ENCODE peak calls at places on chromosomes 5 and 9, in eight cellular contexts. One of them, this sample, is unnamed. For H3K4me1, the result is how much of the 10 kb centered on the place peaks cover.

GRCh38 chr9:126480810-126481209 is 132.9 kb upstream of the LMX1B start:
- DNase-seq in PC-3: no peak
- DNase-seq in upper lobe of right lung: no peak
- DNase-seq in mesendoderm: no peak
- DNase-seq in colonic mucosa: no peak
- DNase-seq in suprapubic skin: no peak
- DNase-seq in GM23248: no peak
- DNase-seq in IMR-90: no peak
- DNase-seq in this sample: no peak

GRCh38 chr5:39224196-39224754 is 4.9 kb upstream of the FYB1 start:
- DNase-seq in PC-3: peak
- DNase-seq in upper lobe of right lung: no peak
- DNase-seq in mesendoderm: peak
- DNase-seq in colonic mucosa: peak
- DNase-seq in suprapubic skin: no peak
- DNase-seq in GM23248: peak
- DNase-seq in IMR-90: peak
- DNase-seq in this sample: peak

GRCh38 chr5:141753971-141754713 is 72.1 kb upstream of the ARAP3 start:
- DNase-seq in PC-3: peak
- DNase-seq in upper lobe of right lung: no peak
- DNase-seq in mesendoderm: peak
- DNase-seq in colonic mucosa: peak
- DNase-seq in suprapubic skin: no peak
- DNase-seq in GM23248: peak
- DNase-seq in IMR-90: peak
- DNase-seq in this sample: no peak

GRCh38 chr5:135833961-135834638 is 363 bp upstream of the SLC25A48 start:
- DNase-seq in PC-3: peak
- DNase-seq in upper lobe of right lung: no peak
- DNase-seq in mesendoderm: no peak
- DNase-seq in colonic mucosa: no peak
- DNase-seq in suprapubic skin: no peak
- DNase-seq in GM23248: no peak
- DNase-seq in IMR-90: no peak
- DNase-seq in this sample: no peak

GRCh38 chr9:2087500-2088313 is 72.6 kb downstream of the SMARCA2 start:
- DNase-seq in PC-3: peak
- DNase-seq in upper lobe of right lung: no peak
- DNase-seq in mesendoderm: peak
- DNase-seq in colonic mucosa: no peak
- DNase-seq in suprapubic skin: no peak
- DNase-seq in GM23248: peak
- DNase-seq in IMR-90: peak
- DNase-seq in this sample: no peak

GRCh38 chr5:111676496-111676895 is 80.5 kb downstream of the NREP start:
- DNase-seq in PC-3: no peak
- DNase-seq in upper lobe of right lung: no peak
- DNase-seq in mesendoderm: no peak
- DNase-seq in colonic mucosa: no peak
- DNase-seq in suprapubic skin: no peak
- DNase-seq in GM23248: peak
- DNase-seq in IMR-90: peak
- DNase-seq in this sample: no peak

GRCh38 chr5:52961238-52961637 is 27.9 kb upstream of the ITGA2 start:
- DNase-seq in PC-3: no peak
- DNase-seq in upper lobe of right lung: no peak
- DNase-seq in mesendoderm: no peak
- DNase-seq in colonic mucosa: no peak
- DNase-seq in suprapubic skin: no peak
- DNase-seq in GM23248: peak
- DNase-seq in IMR-90: no peak
- DNase-seq in this sample: no peak

GRCh38 chr9:4798281-4798680 is 5.5 kb downstream of the RCL1 start:
- DNase-seq in PC-3: no peak
- DNase-seq in upper lobe of right lung: no peak
- DNase-seq in mesendoderm: peak
- DNase-seq in colonic mucosa: no peak
- DNase-seq in suprapubic skin: no peak
- DNase-seq in GM23248: no peak
- DNase-seq in IMR-90: no peak
- DNase-seq in this sample: no peak

GRCh38 chr5:113330533-113331200 is 104.1 kb downstream of the TSSK1B start:
- DNase-seq in PC-3: peak
- DNase-seq in upper lobe of right lung: no peak
- DNase-seq in mesendoderm: peak
- DNase-seq in colonic mucosa: no peak
- DNase-seq in suprapubic skin: peak
- DNase-seq in GM23248: peak
- DNase-seq in IMR-90: peak
- DNase-seq in this sample: no peak

GRCh38 chr9:19127881-19128719 is 808 bp upstream of the PLIN2 start:
- DNase-seq in PC-3: no peak
- DNase-seq in upper lobe of right lung: peak
- DNase-seq in mesendoderm: peak
- DNase-seq in colonic mucosa: peak
- DNase-seq in suprapubic skin: peak
- DNase-seq in GM23248: peak
- DNase-seq in IMR-90: no peak
- DNase-seq in this sample: peak

GRCh38 chr9:134454386-134454978 is 128.2 kb downstream of the RXRA start:
- DNase-seq in PC-3: no peak
- DNase-seq in upper lobe of right lung: no peak
- DNase-seq in mesendoderm: no peak
- DNase-seq in colonic mucosa: no peak
- DNase-seq in suprapubic skin: no peak
- DNase-seq in GM23248: no peak
- DNase-seq in IMR-90: no peak
- DNase-seq in this sample: no peak

GRCh38 chr5:23314827-23315226 is 192.6 kb upstream of the PRDM9 start:
- DNase-seq in PC-3: peak
- DNase-seq in upper lobe of right lung: no peak
- DNase-seq in mesendoderm: peak
- DNase-seq in colonic mucosa: no peak
- DNase-seq in suprapubic skin: no peak
- DNase-seq in GM23248: peak
- DNase-seq in IMR-90: peak
- DNase-seq in this sample: no peak

GRCh38 chr9:17422994-17423680 is 155.7 kb upstream of the SH3GL2 start:
- DNase-seq in PC-3: peak
- DNase-seq in upper lobe of right lung: no peak
- DNase-seq in mesendoderm: no peak
- DNase-seq in colonic mucosa: peak
- DNase-seq in suprapubic skin: no peak
- DNase-seq in GM23248: peak
- DNase-seq in IMR-90: peak
- DNase-seq in this sample: peak

GRCh38 chr5:175548899-175549311 is 70.5 kb downstream of the SFXN1 start:
- DNase-seq in PC-3: no peak
- DNase-seq in upper lobe of right lung: no peak
- DNase-seq in mesendoderm: peak
- DNase-seq in colonic mucosa: no peak
- DNase-seq in suprapubic skin: no peak
- DNase-seq in GM23248: no peak
- DNase-seq in IMR-90: no peak
- DNase-seq in this sample: no peak

GRCh38 chr5:168314735-168315411 is 23.4 kb downstream of the WWC1 start:
- DNase-seq in PC-3: peak
- DNase-seq in upper lobe of right lung: peak
- DNase-seq in mesendoderm: peak
- DNase-seq in colonic mucosa: peak
- DNase-seq in suprapubic skin: no peak
- DNase-seq in GM23248: peak
- DNase-seq in IMR-90: peak
- DNase-seq in this sample: peak

GRCh38 chr5:147483197-147483790 is 26.6 kb downstream of the DPYSL3 start:
- DNase-seq in PC-3: peak
- DNase-seq in upper lobe of right lung: no peak
- DNase-seq in mesendoderm: no peak
- DNase-seq in colonic mucosa: no peak
- DNase-seq in suprapubic skin: no peak
- DNase-seq in GM23248: peak
- DNase-seq in IMR-90: peak
- DNase-seq in this sample: no peak

GRCh38 chr5:1708592-1709141 is 91.0 kb downstream of the MRPL36 start:
- DNase-seq in PC-3: no peak
- DNase-seq in upper lobe of right lung: no peak
- DNase-seq in mesendoderm: no peak
- DNase-seq in colonic mucosa: no peak
- DNase-seq in suprapubic skin: no peak
- DNase-seq in GM23248: no peak
- DNase-seq in IMR-90: no peak
- DNase-seq in this sample: no peak

GRCh38 chr5:78530342-78531096 is 118.1 kb downstream of the LHFPL2 start:
- DNase-seq in PC-3: peak
- DNase-seq in upper lobe of right lung: no peak
- DNase-seq in mesendoderm: no peak
- DNase-seq in colonic mucosa: no peak
- DNase-seq in suprapubic skin: no peak
- DNase-seq in GM23248: peak
- DNase-seq in IMR-90: peak
- DNase-seq in this sample: no peak

GRCh38 chr5:136087961-136088871 is 44.4 kb upstream of the SMAD5 start:
- DNase-seq in PC-3: no peak
- DNase-seq in upper lobe of right lung: peak
- DNase-seq in mesendoderm: no peak
- DNase-seq in colonic mucosa: peak
- DNase-seq in suprapubic skin: peak
- DNase-seq in GM23248: peak
- DNase-seq in IMR-90: peak
- DNase-seq in this sample: peak

DNA sequence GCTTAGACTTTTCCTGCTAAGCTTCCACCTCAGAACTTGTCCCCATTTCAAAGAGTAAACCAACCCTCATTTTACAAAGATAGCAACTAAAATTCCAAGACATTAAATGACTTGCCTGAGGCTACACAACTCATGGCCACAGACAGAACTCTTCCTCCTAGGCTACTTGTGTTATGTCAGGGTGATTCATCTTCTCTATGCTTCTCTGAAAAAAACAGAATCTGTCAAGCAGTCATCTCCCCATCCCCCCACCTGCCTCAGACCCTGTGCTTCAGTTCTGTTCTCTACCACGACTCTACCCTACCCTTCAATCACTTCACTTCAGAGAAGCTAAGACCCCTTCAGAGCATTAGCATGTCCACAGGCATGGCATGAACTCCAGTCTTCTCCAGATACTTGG is 277.8 kb upstream of the PTGER4 start:
- DNase-seq in PC-3: peak
- DNase-seq in upper lobe of right lung: no peak
- DNase-seq in mesendoderm: peak
- DNase-seq in colonic mucosa: no peak
- DNase-seq in suprapubic skin: no peak
- DNase-seq in GM23248: peak
- DNase-seq in IMR-90: peak
- DNase-seq in this sample: no peak
- H3K4me3 ChIP-seq in PC-3: no peak
- H3K4me3 ChIP-seq in upper lobe of right lung: no peak
- H3K4me3 ChIP-seq in mesendoderm: no peak
- H3K4me3 ChIP-seq in colonic mucosa: no peak
- H3K4me3 ChIP-seq in suprapubic skin: no peak
- H3K4me3 ChIP-seq in GM23248: no peak
- H3K4me3 ChIP-seq in IMR-90: no peak
- H3K4me3 ChIP-seq in this sample: no peak

DNA sequence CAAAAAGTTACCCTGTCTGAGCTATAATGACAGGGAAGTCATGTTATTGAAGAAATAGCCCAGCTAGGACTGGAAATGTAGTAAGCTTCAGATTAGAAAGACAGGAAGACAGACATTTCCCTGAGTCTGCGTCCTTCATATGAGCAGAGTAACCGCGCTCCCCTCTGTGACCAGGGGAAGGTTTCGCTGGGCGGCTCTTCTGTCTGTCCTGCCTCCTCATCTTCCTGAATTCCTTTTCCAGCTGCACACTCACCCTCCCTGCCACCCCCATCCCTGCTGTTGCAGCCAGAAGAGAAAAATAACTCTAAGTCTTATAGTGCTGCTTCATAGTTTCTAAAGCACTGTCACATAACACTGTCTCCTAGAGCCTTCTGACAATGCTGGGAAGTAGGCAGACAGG is 8.6 kb downstream of the SPARC start:
- DNase-seq in PC-3: no peak
- DNase-seq in upper lobe of right lung: no peak
- DNase-seq in mesendoderm: no peak
- DNase-seq in colonic mucosa: no peak
- DNase-seq in suprapubic skin: no peak
- DNase-seq in GM23248: peak
- DNase-seq in IMR-90: peak
- DNase-seq in this sample: no peak
- H3K4me1 ChIP-seq in PC-3: under half
- H3K4me1 ChIP-seq in upper lobe of right lung: half or more
- H3K4me1 ChIP-seq in mesendoderm: half or more
- H3K4me1 ChIP-seq in colonic mucosa: under half
- H3K4me1 ChIP-seq in suprapubic skin: half or more
- H3K4me1 ChIP-seq in GM23248: half or more
- H3K4me1 ChIP-seq in IMR-90: half or more
- H3K4me1 ChIP-seq in this sample: under half

GRCh38 chr5:72957337-72957736 is 1.5 kb downstream of the FCHO2 start:
- DNase-seq in PC-3: no peak
- DNase-seq in upper lobe of right lung: no peak
- DNase-seq in mesendoderm: no peak
- DNase-seq in colonic mucosa: no peak
- DNase-seq in suprapubic skin: no peak
- DNase-seq in GM23248: peak
- DNase-seq in IMR-90: no peak
- DNase-seq in this sample: no peak
- H3K4me3 ChIP-seq in PC-3: peak
- H3K4me3 ChIP-seq in upper lobe of right lung: peak
- H3K4me3 ChIP-seq in mesendoderm: no peak
- H3K4me3 ChIP-seq in colonic mucosa: peak
- H3K4me3 ChIP-seq in suprapubic skin: peak
- H3K4me3 ChIP-seq in GM23248: peak
- H3K4me3 ChIP-seq in IMR-90: peak
- H3K4me3 ChIP-seq in this sample: no peak

DNA sequence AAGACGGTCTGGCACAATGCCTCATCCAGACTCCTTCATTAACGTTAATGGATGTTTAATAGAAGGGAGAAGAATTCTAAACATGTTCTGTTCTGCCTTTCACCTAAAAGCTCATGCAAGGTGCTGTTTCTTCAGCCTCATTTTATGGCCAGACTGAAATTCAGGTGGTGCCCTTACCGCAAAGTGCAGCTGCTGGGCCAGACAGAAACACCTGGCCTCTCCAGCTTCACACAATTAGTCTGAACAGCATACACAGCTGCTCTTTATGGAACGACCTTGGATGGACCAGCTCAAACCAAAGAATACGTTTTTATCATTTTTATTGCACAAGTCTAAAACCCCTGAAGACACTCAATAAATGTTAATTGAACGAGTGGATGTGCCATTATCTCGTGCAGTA is 4.6 kb downstream of the SNCAIP start:
- DNase-seq in PC-3: no peak
- DNase-seq in upper lobe of right lung: no peak
- DNase-seq in mesendoderm: no peak
- DNase-seq in colonic mucosa: no peak
- DNase-seq in suprapubic skin: no peak
- DNase-seq in GM23248: no peak
- DNase-seq in IMR-90: no peak
- DNase-seq in this sample: no peak
- H3K4me1 ChIP-seq in PC-3: under half
- H3K4me1 ChIP-seq in upper lobe of right lung: under half
- H3K4me1 ChIP-seq in mesendoderm: under half
- H3K4me1 ChIP-seq in colonic mucosa: under half
- H3K4me1 ChIP-seq in suprapubic skin: under half
- H3K4me1 ChIP-seq in GM23248: under half
- H3K4me1 ChIP-seq in IMR-90: under half
- H3K4me1 ChIP-seq in this sample: under half

This sample was measured in mucosa of descending colon.